ENCODE peak calls at places on chromosome 2, in five cellular contexts. O is H1, B is SK-N-SH, X is sigmoid colon, I is HepG2. G is an unnamed sample. For H3K9me3 and H3K4me1, the result is how much of the 10 kb centered on the place peaks cover.

GRCh38 chr2:23363268-23363667 is 21.7 kb upstream of the KLHL29 start:
- DNase-seq in I (no peak), B (no peak), X (no peak), O (no peak), G (no peak)

GRCh38 chr2:28613616-28614501 is 118.0 kb downstream of the PLB1 start:
- DNase-seq in B (no peak), I (peak), X (no peak), O (no peak), G (no peak)

GRCh38 chr2:237774811-237775553 is 23.6 kb upstream of the RBM44 start:
- DNase-seq in B (peak), O (peak), X (no peak), I (peak), G (peak)

GRCh38 chr2:74513605-74514367 is 464 bp upstream of the TLX2 start:
- DNase-seq in I (no peak), O (peak), B (no peak), X (peak), G (no peak)

GRCh38 chr2:209938906-209939305 is 63.5 kb upstream of the RPE start:
- DNase-seq in O (no peak), I (no peak), X (no peak), B (no peak), G (no peak)

GRCh38 chr2:121120411-121120810 is 164.6 kb downstream of the TFCP2L1 start:
- DNase-seq in O (no peak), I (no peak), B (no peak), X (no peak), G (no peak)

GRCh38 chr2:171807831-171808393 is 86.1 kb downstream of the SLC25A12 start:
- DNase-seq in O (no peak), I (peak), X (no peak), B (no peak), G (no peak)

GRCh38 chr2:43818761-43819160 is 19.9 kb downstream of the ABCG5 start:
- DNase-seq in X (no peak), I (no peak), O (no peak), B (no peak), G (no peak)

GRCh38 chr2:177724398-177725287 is 332.1 kb downstream of the AGPS start:
- DNase-seq in O (peak), X (peak), I (peak), B (peak), G (peak)

GRCh38 chr2:11389551-11390528 is 45.4 kb upstream of the ROCK2 start:
- DNase-seq in I (peak), O (no peak), X (no peak), B (no peak), G (no peak)

GRCh38 chr2:82498777-82499443 is 1960.2 kb downstream of the SUCLG1 start:
- DNase-seq in B (no peak), O (no peak), X (no peak), I (no peak), G (no peak)

GRCh38 chr2:175631247-175631628 is 370.8 kb downstream of the LNPK start:
- DNase-seq in O (no peak), I (peak), B (no peak), X (no peak), G (no peak)

GRCh38 chr2:96955694-96956610 is 30.4 kb downstream of the FAM178B start:
- DNase-seq in X (peak), O (no peak), I (no peak), B (no peak), G (no peak)

GRCh38 chr2:65075176-65075575 is 19.0 kb downstream of the CEP68 start:
- DNase-seq in B (no peak), X (no peak), I (no peak), O (peak), G (no peak)

GRCh38 chr2:178377046-178377445 is 73.9 kb downstream of the PRKRA start:
- DNase-seq in B (no peak), O (no peak), I (no peak), X (no peak), G (no peak)

GRCh38 chr2:151049746-151050145 is 211.9 kb downstream of the RBM43 start:
- DNase-seq in I (peak), B (no peak), X (no peak), O (no peak), G (no peak)

GRCh38 chr2:44051948-44052347 is 56.2 kb upstream of the LRPPRC start:
- DNase-seq in B (no peak), X (no peak), I (no peak), O (no peak), G (no peak)

GRCh38 chr2:17539993-17540812 is at the start of gene VSNL1:
- DNase-seq in B (peak), I (peak), X (peak), O (peak), G (peak)

GRCh38 chr2:30039101-30039500 is 107.7 kb upstream of the YPEL5 start:
- DNase-seq in B (no peak), X (no peak), I (no peak), O (no peak), G (no peak)

GRCh38 chr2:150888337-150888736 is 373.3 kb downstream of the RBM43 start:
- DNase-seq in O (no peak), X (no peak), B (no peak), I (no peak), G (no peak)

GRCh38 chr2:3000968-3001367 is 376.6 kb downstream of the EIPR1 start:
- DNase-seq in X (no peak), I (no peak), O (no peak), B (no peak), G (no peak)

GRCh38 chr2:21317131-21317530 is 193.4 kb downstream of the TDRD15 start:
- DNase-seq in X (peak), O (peak), B (peak), I (peak), G (peak)

GRCh38 chr2:74373189-74373588 is 6.9 kb downstream of the DCTN1 start:
- DNase-seq in B (no peak), O (no peak), I (no peak), X (no peak), G (no peak)

GRCh38 chr2:28445448-28446258 is 50.2 kb upstream of the PLB1 start:
- DNase-seq in B (peak), X (no peak), I (no peak), O (no peak), G (no peak)

GRCh38 chr2:40201425-40201824 is 250.5 kb downstream of the SLC8A1 start:
- DNase-seq in B (no peak), O (no peak), I (no peak), X (no peak), G (no peak)

GRCh38 chr2:235286624-235287368 is 207.0 kb upstream of the AGAP1 start:
- DNase-seq in X (no peak), O (no peak), I (no peak), B (no peak), G (no peak)

GRCh38 chr2:218964041-218964771 is 4.7 kb downstream of the CDK5R2 start:
- DNase-seq in O (no peak), X (no peak), I (no peak), B (peak), G (no peak)

GRCh38 chr2:157898591-157898996 is 22.5 kb upstream of the ACVR1 start:
- DNase-seq in I (no peak), X (peak), B (no peak), O (no peak), G (no peak)

GRCh38 chr2:12314119-12314735 is 402.5 kb upstream of the TRIB2 start:
- DNase-seq in X (no peak), B (no peak), I (no peak), O (peak), G (peak)

GRCh38 chr2:142416996-142417395 is 286.2 kb upstream of the LRP1B start:
- DNase-seq in I (no peak), B (no peak), O (no peak), X (no peak), G (no peak)

GRCh38 chr2:216221806-216222205 is 112.7 kb downstream of the XRCC5 start:
- DNase-seq in O (no peak), X (no peak), I (peak), B (no peak), G (no peak)

GRCh38 chr2:152743004-152743403 is 24.6 kb downstream of the ARL6IP6 start:
- DNase-seq in B (peak), O (no peak), X (no peak), I (peak), G (no peak)

GRCh38 chr2:76316691-76317090 is 606.0 kb upstream of the GCFC2 start:
- DNase-seq in X (no peak), I (no peak), O (no peak), B (no peak), G (no peak)
- H3K9me3 ChIP-seq in X (under half), I (under half), O (under half), B (under half), G (under half)

DNA sequence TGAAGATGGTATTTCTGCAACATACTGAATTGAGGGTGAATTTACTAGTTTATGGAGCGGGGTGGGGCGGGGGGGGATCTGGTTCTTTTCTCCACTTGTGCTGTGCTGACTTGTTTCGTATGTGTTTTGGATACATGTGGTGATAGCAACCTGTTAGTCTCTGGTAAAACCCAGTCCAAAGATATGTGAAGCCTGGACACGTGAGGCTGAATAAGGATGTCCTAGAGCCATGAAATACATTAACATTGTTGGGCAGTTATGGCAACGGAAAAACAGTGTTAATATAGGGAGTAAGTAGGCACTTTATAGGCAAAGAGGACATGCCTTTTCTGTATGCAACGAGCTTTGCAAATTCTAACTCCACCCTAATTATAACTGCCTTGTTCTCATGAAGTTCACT is 42.0 kb upstream of the NEMP2 start:
- DNase-seq in I (no peak), X (no peak), B (no peak), O (no peak), G (no peak)
- H3K4me1 ChIP-seq in I (under half), X (under half), B (under half), O (under half), G (under half)

GRCh38 chr2:125073440-125073839 is 1048.4 kb downstream of the CNTNAP5 start:
- DNase-seq in I (no peak), X (no peak), O (no peak), B (no peak), G (no peak)
- H3K9me3 ChIP-seq in I (half or more), X (under half), O (under half), B (under half), G (under half)

GRCh38 chr2:190415251-190415650 is 7.1 kb downstream of the MFSD6 start:
- DNase-seq in I (no peak), O (no peak), B (no peak), X (no peak), G (no peak)
- H3K4me1 ChIP-seq in I (under half), O (under half), B (under half), X (under half), G (under half)

GRCh38 chr2:215055891-215056290 is 82.5 kb downstream of the ABCA12 start:
- DNase-seq in B (no peak), I (no peak), O (no peak), X (no peak), G (no peak)
- H3K9me3 ChIP-seq in B (under half), I (under half), O (under half), X (under half), G (under half)

GRCh38 chr2:85250045-85250444 is 77.7 kb downstream of the TGOLN2 start:
- DNase-seq in B (no peak), X (peak), I (no peak), O (no peak), G (no peak)

GRCh38 chr2:85245891-85246290 is 81.9 kb downstream of the TGOLN2 start:
- DNase-seq in X (no peak), O (no peak), I (no peak), B (no peak), G (no peak)

GRCh38 chr2:85246348-85246747 is 81.4 kb downstream of the TGOLN2 start:
- DNase-seq in O (no peak), X (no peak), B (peak), I (no peak), G (no peak)

GRCh38 chr2:85248741-85249524 is 78.9 kb downstream of the TGOLN2 start:
- DNase-seq in I (no peak), O (no peak), X (no peak), B (no peak), G (no peak)

GRCh38 chr2:85247591-85247990 is 80.2 kb downstream of the TGOLN2 start:
- DNase-seq in X (no peak), B (no peak), O (no peak), I (no peak), G (no peak)
- H3K4me1 ChIP-seq in X (under half), B (under half), O (under half), I (under half), G (under half)

GRCh38 chr2:161131074-161131680 is 29.1 kb upstream of the TANK start:
- DNase-seq in X (no peak), O (no peak), B (no peak), I (no peak), G (no peak)
- H3K9me3 ChIP-seq in X (under half), O (under half), B (under half), I (under half), G (under half)

DNA sequence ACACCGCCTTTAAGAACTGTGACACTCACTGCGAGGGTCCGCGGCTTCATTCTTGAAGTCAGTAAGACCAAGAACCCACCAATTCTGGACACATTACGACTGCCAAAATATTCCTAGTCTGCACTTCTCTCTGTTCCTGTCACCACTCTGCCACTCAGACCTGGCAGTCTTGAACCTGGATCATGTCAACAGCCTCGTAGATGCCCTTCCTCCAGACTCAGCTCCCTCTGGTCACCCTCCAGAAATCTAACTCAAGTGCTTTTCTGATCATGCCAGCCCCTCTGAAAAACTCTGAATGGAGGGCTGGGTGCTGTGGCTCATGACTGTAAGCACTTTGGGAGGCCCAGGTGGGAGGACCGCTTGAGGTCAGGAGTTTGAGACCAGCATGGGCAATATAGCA is 20.3 kb downstream of the AAK1 start:
- DNase-seq in B (no peak), X (no peak), O (no peak), I (no peak), G (no peak)
- H3K4me1 ChIP-seq in B (under half), X (under half), O (under half), I (under half), G (under half)

DNA sequence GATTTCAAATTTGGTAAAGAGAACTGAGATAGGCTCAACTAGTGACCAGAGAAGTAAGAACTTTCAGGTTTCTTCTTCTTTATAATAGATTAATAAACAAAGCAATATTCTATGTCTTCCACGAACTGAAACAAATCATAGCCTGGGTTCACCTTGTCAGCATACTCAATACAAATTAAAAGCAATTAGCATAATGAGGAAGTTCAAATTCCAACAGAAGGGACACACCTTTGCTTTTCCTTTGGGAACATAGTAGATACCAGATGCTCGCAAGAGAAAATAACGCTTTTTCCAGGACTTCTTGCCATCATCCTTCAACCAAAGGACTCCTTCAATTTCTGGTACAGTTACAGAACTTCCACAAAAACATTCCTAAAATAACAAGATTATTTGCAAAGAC is 79.9 kb downstream of the RAPH1 start:
- DNase-seq in B (no peak), I (no peak), O (no peak), X (no peak), G (no peak)
- H3K9me3 ChIP-seq in B (under half), I (under half), O (under half), X (under half), G (under half)